ENCODE peak calls at places on chromosomes 12 and 14, in five cellular contexts. N, H, X, M and P are unnamed samples.

GRCh38 chr12:118061876-118062791 is 1.2 kb upstream of the WSB2 start:
- DNase-seq in X (peak), N (no peak), H (no peak), M (peak), P (no peak)

GRCh38 chr14:97866664-97867063 is 1069.5 kb downstream of the VRK1 start:
- DNase-seq in N (no peak), H (no peak), X (no peak), M (no peak), P (no peak)

GRCh38 chr12:102573237-102573636 is 92.9 kb upstream of the IGF1 start:
- DNase-seq in H (no peak), N (no peak), M (no peak), X (no peak), P (no peak)

GRCh38 chr14:91681116-91681515 is 50.8 kb downstream of the CATSPERB start:
- DNase-seq in M (no peak), H (no peak), X (no peak), N (no peak), P (no peak)

GRCh38 chr14:94355191-94355794 is 32.2 kb upstream of the SERPINA6 start:
- DNase-seq in X (peak), M (peak), H (no peak), N (no peak), P (peak)

GRCh38 chr14:56796259-56796658 is 14.0 kb downstream of the OTX2 start:
- DNase-seq in X (no peak), N (no peak), H (no peak), M (no peak), P (no peak)

GRCh38 chr12:15978431-15978950 is 67.4 kb downstream of the DERA start:
- DNase-seq in N (no peak), X (peak), H (no peak), M (peak), P (no peak)

GRCh38 chr12:12877145-12877544 is 14.2 kb upstream of the GPRC5A start:
- DNase-seq in N (no peak), M (no peak), X (no peak), H (no peak), P (no peak)

GRCh38 chr12:40225337-40225983 is 663 bp downstream of the LRRK2 start:
- DNase-seq in N (no peak), M (no peak), X (peak), H (no peak), P (no peak)

GRCh38 chr14:97602438-97603117 is 805.4 kb downstream of the VRK1 start:
- DNase-seq in H (peak), X (no peak), N (peak), M (no peak), P (peak)

GRCh38 chr12:49969027-49969426 is 3.7 kb upstream of the AQP6 start:
- DNase-seq in N (no peak), H (no peak), X (no peak), M (no peak), P (no peak)

GRCh38 chr12:58249610-58250009 is 308.2 kb downstream of the ATP23 start:
- DNase-seq in X (no peak), M (peak), H (no peak), N (no peak), P (peak)

GRCh38 chr12:32860182-32860581 is 36.4 kb downstream of the PKP2 start:
- DNase-seq in X (no peak), N (no peak), M (no peak), H (no peak), P (no peak)

GRCh38 chr12:125217308-125217707 is 152.1 kb downstream of the AACS start:
- DNase-seq in H (no peak), N (no peak), M (no peak), X (no peak), P (no peak)

GRCh38 chr14:74684444-74684843 is 28.4 kb downstream of the AREL1 start:
- DNase-seq in H (no peak), M (no peak), X (no peak), N (no peak), P (no peak)

GRCh38 chr14:105375635-105376057 is 22.7 kb upstream of the TEX22 start:
- DNase-seq in X (no peak), M (peak), H (peak), N (peak), P (no peak)

GRCh38 chr12:57063991-57064725 is 14.2 kb upstream of the MYO1A start:
- DNase-seq in M (peak), N (no peak), X (no peak), H (peak), P (no peak)

GRCh38 chr12:7716391-7716790 is 5.2 kb downstream of the DPPA3 start:
- DNase-seq in H (no peak), X (no peak), M (no peak), N (peak), P (no peak)

GRCh38 chr12:106740813-106741212 is 33.7 kb upstream of the RIC8B start:
- DNase-seq in H (no peak), N (no peak), X (no peak), M (no peak), P (no peak)

GRCh38 chr12:51821423-51822260 is 26.9 kb downstream of the FIGNL2 start:
- DNase-seq in N (no peak), M (no peak), X (no peak), H (no peak), P (peak)

GRCh38 chr14:20799955-20800544 is 2.6 kb downstream of the RNASE1 start:
- DNase-seq in H (no peak), N (no peak), M (no peak), X (no peak), P (peak)

GRCh38 chr12:93302331-93303229 is 75.1 kb upstream of the NUDT4 start:
- DNase-seq in M (peak), X (peak), H (no peak), N (no peak), P (no peak)